ENCODE peak calls at places on chromosomes 5 and 9, in eight cellular contexts. One of them, this sample, is unnamed.

GRCh38 chr9:93451762-93452709 is 551 bp downstream of the FAM120A start:
- DNase-seq in body of pancreas: peak; percentile 70
- DNase-seq in Peyer's patch: peak; percentile 81
- DNase-seq in small intestine: peak; percentile 52
- DNase-seq in prostate gland: peak; percentile 26
- DNase-seq in naive thymus-derived CD4-positive, alpha-beta T cell: peak; percentile 31
- DNase-seq in ovary: peak; percentile 70
- DNase-seq in upper lobe of right lung: peak; percentile 81
- DNase-seq in this sample: peak; percentile 45

GRCh38 chr5:138230261-138230660 is 17.1 kb upstream of the CDC23 start:
- DNase-seq in body of pancreas: no peak
- DNase-seq in Peyer's patch: no peak
- DNase-seq in naive thymus-derived CD4-positive, alpha-beta T cell: no peak
- DNase-seq in ovary: no peak
- DNase-seq in small intestine: no peak
- DNase-seq in upper lobe of right lung: no peak
- DNase-seq in prostate gland: no peak
- DNase-seq in this sample: peak; percentile 55

GRCh38 chr9:76868897-76869296 is 37.0 kb downstream of the PRUNE2 start:
- DNase-seq in body of pancreas: no peak
- DNase-seq in naive thymus-derived CD4-positive, alpha-beta T cell: no peak
- DNase-seq in small intestine: no peak
- DNase-seq in upper lobe of right lung: no peak
- DNase-seq in ovary: no peak
- DNase-seq in prostate gland: no peak
- DNase-seq in Peyer's patch: no peak
- DNase-seq in this sample: no peak

GRCh38 chr5:55899344-55899743 is 48.2 kb downstream of the IL31RA start:
- DNase-seq in prostate gland: no peak
- DNase-seq in Peyer's patch: no peak
- DNase-seq in ovary: no peak
- DNase-seq in small intestine: peak; percentile 54
- DNase-seq in naive thymus-derived CD4-positive, alpha-beta T cell: no peak
- DNase-seq in body of pancreas: no peak
- DNase-seq in upper lobe of right lung: no peak
- DNase-seq in this sample: no peak

GRCh38 chr9:5629312-5630037 is 568 bp downstream of the RIC1 start:
- DNase-seq in upper lobe of right lung: peak; percentile 84
- DNase-seq in ovary: peak; percentile 73
- DNase-seq in Peyer's patch: peak; percentile 79
- DNase-seq in body of pancreas: peak; percentile 60
- DNase-seq in prostate gland: peak; percentile 20
- DNase-seq in small intestine: peak; percentile 42
- DNase-seq in naive thymus-derived CD4-positive, alpha-beta T cell: no peak
- DNase-seq in this sample: peak; percentile 53

GRCh38 chr5:84080908-84081307 is 303.8 kb downstream of the EDIL3 start:
- DNase-seq in naive thymus-derived CD4-positive, alpha-beta T cell: no peak
- DNase-seq in small intestine: no peak
- DNase-seq in upper lobe of right lung: no peak
- DNase-seq in prostate gland: no peak
- DNase-seq in Peyer's patch: no peak
- DNase-seq in body of pancreas: no peak
- DNase-seq in ovary: no peak
- DNase-seq in this sample: no peak

GRCh38 chr9:91234523-91234922 is 127.2 kb downstream of the AUH start:
- DNase-seq in ovary: no peak
- DNase-seq in Peyer's patch: no peak
- DNase-seq in small intestine: no peak
- DNase-seq in prostate gland: no peak
- DNase-seq in upper lobe of right lung: no peak
- DNase-seq in body of pancreas: no peak
- DNase-seq in naive thymus-derived CD4-positive, alpha-beta T cell: no peak
- DNase-seq in this sample: peak; percentile 15

GRCh38 chr5:14859980-14860379 is 11.6 kb downstream of the ANKH start:
- DNase-seq in small intestine: no peak
- DNase-seq in body of pancreas: peak; percentile 44
- DNase-seq in ovary: peak; percentile 35
- DNase-seq in upper lobe of right lung: no peak
- DNase-seq in Peyer's patch: no peak
- DNase-seq in naive thymus-derived CD4-positive, alpha-beta T cell: no peak
- DNase-seq in prostate gland: peak; percentile 36
- DNase-seq in this sample: no peak

GRCh38 chr5:160477266-160477970 is 55.8 kb downstream of the PTTG1 start:
- DNase-seq in body of pancreas: no peak
- DNase-seq in ovary: no peak
- DNase-seq in Peyer's patch: no peak
- DNase-seq in naive thymus-derived CD4-positive, alpha-beta T cell: no peak
- DNase-seq in small intestine: peak; percentile 25
- DNase-seq in prostate gland: no peak
- DNase-seq in upper lobe of right lung: no peak
- DNase-seq in this sample: no peak

GRCh38 chr5:12230659-12231058 is 326.4 kb upstream of the CTNND2 start:
- DNase-seq in naive thymus-derived CD4-positive, alpha-beta T cell: no peak
- DNase-seq in small intestine: no peak
- DNase-seq in body of pancreas: no peak
- DNase-seq in ovary: no peak
- DNase-seq in Peyer's patch: no peak
- DNase-seq in upper lobe of right lung: no peak
- DNase-seq in prostate gland: no peak
- DNase-seq in this sample: no peak

GRCh38 chr9:83403864-83404263 is 134.3 kb downstream of the FRMD3 start:
- DNase-seq in upper lobe of right lung: no peak
- DNase-seq in body of pancreas: no peak
- DNase-seq in ovary: no peak
- DNase-seq in naive thymus-derived CD4-positive, alpha-beta T cell: no peak
- DNase-seq in small intestine: no peak
- DNase-seq in prostate gland: no peak
- DNase-seq in Peyer's patch: no peak
- DNase-seq in this sample: peak; percentile 64

GRCh38 chr5:146111409-146111808 is 6.0 kb upstream of the PLAC8L1 start:
- DNase-seq in small intestine: no peak
- DNase-seq in prostate gland: no peak
- DNase-seq in ovary: no peak
- DNase-seq in Peyer's patch: no peak
- DNase-seq in body of pancreas: peak; percentile 68
- DNase-seq in naive thymus-derived CD4-positive, alpha-beta T cell: no peak
- DNase-seq in upper lobe of right lung: no peak
- DNase-seq in this sample: no peak

GRCh38 chr5:113050606-113051391 is 74.2 kb downstream of the DCP2 start:
- DNase-seq in ovary: no peak
- DNase-seq in naive thymus-derived CD4-positive, alpha-beta T cell: no peak
- DNase-seq in Peyer's patch: no peak
- DNase-seq in upper lobe of right lung: no peak
- DNase-seq in body of pancreas: no peak
- DNase-seq in prostate gland: no peak
- DNase-seq in small intestine: no peak
- DNase-seq in this sample: no peak

GRCh38 chr5:115309751-115310370 is 13.4 kb upstream of the CCDC112 start:
- DNase-seq in ovary: no peak
- DNase-seq in upper lobe of right lung: no peak
- DNase-seq in body of pancreas: no peak
- DNase-seq in naive thymus-derived CD4-positive, alpha-beta T cell: no peak
- DNase-seq in small intestine: peak; percentile 63
- DNase-seq in Peyer's patch: no peak
- DNase-seq in prostate gland: no peak
- DNase-seq in this sample: peak; percentile 65

GRCh38 chr5:5810461-5810860 is 388.0 kb downstream of the ICE1 start:
- DNase-seq in body of pancreas: no peak
- DNase-seq in ovary: no peak
- DNase-seq in upper lobe of right lung: no peak
- DNase-seq in naive thymus-derived CD4-positive, alpha-beta T cell: no peak
- DNase-seq in prostate gland: no peak
- DNase-seq in small intestine: no peak
- DNase-seq in Peyer's patch: no peak
- DNase-seq in this sample: no peak

GRCh38 chr9:14344846-14345585 is 31.1 kb upstream of the NFIB start:
- DNase-seq in prostate gland: no peak
- DNase-seq in upper lobe of right lung: no peak
- DNase-seq in naive thymus-derived CD4-positive, alpha-beta T cell: no peak
- DNase-seq in ovary: no peak
- DNase-seq in small intestine: no peak
- DNase-seq in body of pancreas: no peak
- DNase-seq in Peyer's patch: no peak
- DNase-seq in this sample: no peak
- H3K4me1 ChIP-seq in prostate gland: no peaks in the 10 kb centered on the region
- H3K4me1 ChIP-seq in upper lobe of right lung: peaks cover 21% of the 10 kb centered on the region
- H3K4me1 ChIP-seq in naive thymus-derived CD4-positive, alpha-beta T cell: no peaks in the 10 kb centered on the region
- H3K4me1 ChIP-seq in ovary: peaks cover 2% of the 10 kb centered on the region
- H3K4me1 ChIP-seq in small intestine: no peaks in the 10 kb centered on the region
- H3K4me1 ChIP-seq in body of pancreas: peaks cover 47% of the 10 kb centered on the region
- H3K4me1 ChIP-seq in Peyer's patch: no peaks in the 10 kb centered on the region
- H3K4me1 ChIP-seq in this sample: no peaks in the 10 kb centered on the region

GRCh38 chr9:133861692-133862091 is 123.5 kb upstream of the SARDH start:
- DNase-seq in body of pancreas: no peak
- DNase-seq in Peyer's patch: no peak
- DNase-seq in prostate gland: no peak
- DNase-seq in upper lobe of right lung: no peak
- DNase-seq in ovary: no peak
- DNase-seq in naive thymus-derived CD4-positive, alpha-beta T cell: no peak
- DNase-seq in small intestine: no peak
- DNase-seq in this sample: no peak
- H3K4me3 ChIP-seq in body of pancreas: no peak overlapping the region
- H3K4me3 ChIP-seq in Peyer's patch: no peak overlapping the region
- H3K4me3 ChIP-seq in prostate gland: no peak overlapping the region
- H3K4me3 ChIP-seq in upper lobe of right lung: no peak overlapping the region
- H3K4me3 ChIP-seq in ovary: no peak overlapping the region
- H3K4me3 ChIP-seq in naive thymus-derived CD4-positive, alpha-beta T cell: no peak overlapping the region
- H3K4me3 ChIP-seq in small intestine: no peak overlapping the region
- H3K4me3 ChIP-seq in this sample: no peak overlapping the region

GRCh38 chr5:140246378-140247122 is 56.4 kb downstream of the PFDN1 start:
- DNase-seq in small intestine: no peak
- DNase-seq in body of pancreas: no peak
- DNase-seq in naive thymus-derived CD4-positive, alpha-beta T cell: no peak
- DNase-seq in ovary: peak; percentile 66
- DNase-seq in upper lobe of right lung: no peak
- DNase-seq in prostate gland: no peak
- DNase-seq in Peyer's patch: no peak
- DNase-seq in this sample: peak; percentile 78
- H3K4me1 ChIP-seq in small intestine: no peaks in the 10 kb centered on the region
- H3K4me1 ChIP-seq in body of pancreas: peaks cover 32% of the 10 kb centered on the region
- H3K4me1 ChIP-seq in naive thymus-derived CD4-positive, alpha-beta T cell: peaks cover 4% of the 10 kb centered on the region
- H3K4me1 ChIP-seq in ovary: peaks cover 5% of the 10 kb centered on the region
- H3K4me1 ChIP-seq in upper lobe of right lung: peaks cover 54% of the 10 kb centered on the region
- H3K4me1 ChIP-seq in prostate gland: peaks cover 3% of the 10 kb centered on the region
- H3K4me1 ChIP-seq in Peyer's patch: peaks cover 9% of the 10 kb centered on the region
- H3K4me1 ChIP-seq in this sample: peaks cover 41% of the 10 kb centered on the region

GRCh38 chr5:62139741-62140140 is 166.3 kb upstream of the KIF2A start:
- DNase-seq in body of pancreas: no peak
- DNase-seq in upper lobe of right lung: no peak
- DNase-seq in Peyer's patch: no peak
- DNase-seq in naive thymus-derived CD4-positive, alpha-beta T cell: no peak
- DNase-seq in small intestine: no peak
- DNase-seq in ovary: no peak
- DNase-seq in prostate gland: no peak
- DNase-seq in this sample: no peak

GRCh38 chr5:62138607-62139006 is 167.4 kb upstream of the KIF2A start:
- DNase-seq in body of pancreas: no peak
- DNase-seq in ovary: no peak
- DNase-seq in Peyer's patch: no peak
- DNase-seq in prostate gland: no peak
- DNase-seq in small intestine: no peak
- DNase-seq in naive thymus-derived CD4-positive, alpha-beta T cell: no peak
- DNase-seq in upper lobe of right lung: no peak
- DNase-seq in this sample: no peak

GRCh38 chr5:62144395-62145022 is 161.5 kb upstream of the KIF2A start:
- DNase-seq in prostate gland: peak; percentile 65
- DNase-seq in upper lobe of right lung: no peak
- DNase-seq in Peyer's patch: no peak
- DNase-seq in small intestine: no peak
- DNase-seq in ovary: no peak
- DNase-seq in body of pancreas: peak; percentile 56
- DNase-seq in naive thymus-derived CD4-positive, alpha-beta T cell: no peak
- DNase-seq in this sample: no peak

GRCh38 chr5:62142351-62142750 is 163.7 kb upstream of the KIF2A start:
- DNase-seq in upper lobe of right lung: no peak
- DNase-seq in prostate gland: no peak
- DNase-seq in small intestine: no peak
- DNase-seq in Peyer's patch: no peak
- DNase-seq in body of pancreas: no peak
- DNase-seq in naive thymus-derived CD4-positive, alpha-beta T cell: no peak
- DNase-seq in ovary: no peak
- DNase-seq in this sample: no peak

GRCh38 chr5:62143268-62144229 is 162.5 kb upstream of the KIF2A start:
- DNase-seq in prostate gland: no peak
- DNase-seq in upper lobe of right lung: no peak
- DNase-seq in ovary: no peak
- DNase-seq in small intestine: peak; percentile 16
- DNase-seq in body of pancreas: no peak
- DNase-seq in Peyer's patch: no peak
- DNase-seq in naive thymus-derived CD4-positive, alpha-beta T cell: no peak
- DNase-seq in this sample: peak; percentile 40
- H3K4me3 ChIP-seq in prostate gland: no peak overlapping the region
- H3K4me3 ChIP-seq in upper lobe of right lung: no peak overlapping the region
- H3K4me3 ChIP-seq in ovary: no peak overlapping the region
- H3K4me3 ChIP-seq in small intestine: no peak overlapping the region
- H3K4me3 ChIP-seq in body of pancreas: no peak overlapping the region
- H3K4me3 ChIP-seq in Peyer's patch: no peak overlapping the region
- H3K4me3 ChIP-seq in naive thymus-derived CD4-positive, alpha-beta T cell: no peak overlapping the region
- H3K4me3 ChIP-seq in this sample: no peak overlapping the region

This sample was measured in SJCRH30.